ENCODE peak calls at places on chromosomes 1 and 21, in ten cellular contexts. D, S, C, H, Z, X, K, Y, U and R are unnamed samples.

GRCh38 chr1:206955476-206956312 is 9.4 kb upstream of the PIGR start:
- DNase-seq in K (no peak), H (no peak), X (no peak), D (peak; percentile 43), Y (no peak), S (no peak), Z (peak; percentile 39), C (peak; percentile 9), U (no peak), R (no peak)

GRCh38 chr1:55640708-55641473 is 425.7 kb upstream of the USP24 start:
- DNase-seq in H (no peak), S (peak; percentile 83), Y (no peak), C (no peak), K (peak; percentile 73), Z (peak; percentile 37), U (peak; percentile 60), X (no peak), D (peak; percentile 81), R (no peak)

GRCh38 chr1:90713741-90714509 is 3.2 kb downstream of the BARHL2 start:
- DNase-seq in S (no peak), H (no peak), Y (no peak), K (no peak), D (no peak), Z (no peak), U (no peak), X (no peak), C (no peak), R (no peak)

GRCh38 chr1:10451286-10451685 is 1.5 kb downstream of the CORT start:
- DNase-seq in D (peak; percentile 40), Z (no peak), K (no peak), H (no peak), U (no peak), C (peak; percentile 33), X (no peak), Y (no peak), S (no peak), R (no peak)

GRCh38 chr1:30982937-30983336 is 74.4 kb upstream of the SDC3 start:
- DNase-seq in Y (no peak), S (no peak), H (no peak), U (no peak), C (no peak), X (peak; percentile 26), D (peak; percentile 34), Z (no peak), K (no peak), R (no peak)

GRCh38 chr1:33298623-33299277 is 22.1 kb downstream of the A3GALT2 start:
- DNase-seq in D (peak; percentile 74), U (peak; percentile 81), Z (peak; percentile 77), S (peak; percentile 86), K (peak; percentile 78), X (peak; percentile 37), C (peak; percentile 44), H (peak; percentile 41), Y (peak; percentile 62), R (no peak)

GRCh38 chr1:108610073-108610472 is 50.2 kb downstream of the EEIG2 start:
- DNase-seq in Y (no peak), C (peak; percentile 16), U (no peak), K (peak; percentile 38), H (no peak), D (peak; percentile 32), S (no peak), Z (no peak), X (no peak), R (no peak)

GRCh38 chr1:171715813-171716251 is 26.0 kb downstream of the VAMP4 start:
- DNase-seq in K (no peak), H (no peak), Z (no peak), C (no peak), X (no peak), Y (no peak), D (peak; percentile 43), U (no peak), S (no peak), R (no peak)

GRCh38 chr1:187032982-187033705 is 204.4 kb downstream of the PLA2G4A start:
- DNase-seq in C (peak; percentile 45), X (peak; percentile 17), S (no peak), U (no peak), Z (no peak), Y (no peak), D (peak; percentile 48), H (no peak), K (no peak), R (no peak)

GRCh38 chr1:61078611-61079010 is 3.8 kb upstream of the NFIA start:
- DNase-seq in H (no peak), U (no peak), C (peak; percentile 16), Z (no peak), X (no peak), Y (no peak), S (no peak), D (peak; percentile 56), K (no peak), R (no peak)

GRCh38 chr1:6513296-6513928 is 21.9 kb upstream of the PLEKHG5 start:
- DNase-seq in C (peak; percentile 47), U (no peak), X (no peak), K (no peak), Z (no peak), H (peak; percentile 54), D (no peak), Y (no peak), S (no peak), R (no peak)

GRCh38 chr1:185939142-185939541 is 205.0 kb downstream of the HMCN1 start:
- DNase-seq in S (no peak), C (peak; percentile 73), K (no peak), Y (no peak), X (no peak), H (no peak), Z (no peak), U (no peak), D (no peak), R (no peak)

GRCh38 chr1:4463631-4464030 is 190.8 kb upstream of the AJAP1 start:
- DNase-seq in U (no peak), K (no peak), Z (no peak), Y (no peak), S (no peak), C (no peak), D (no peak), X (no peak), H (no peak), R (no peak)

GRCh38 chr1:207306603-207307002 is 14.9 kb upstream of the CD55 start:
- DNase-seq in C (no peak), S (no peak), K (no peak), U (no peak), Y (no peak), Z (no peak), X (no peak), D (no peak), H (no peak), R (no peak)

GRCh38 chr1:53183277-53183990 is 13.2 kb upstream of the CPT2 start:
- DNase-seq in X (no peak), K (peak; percentile 54), H (no peak), C (no peak), Z (peak; percentile 69), D (peak; percentile 75), U (no peak), Y (no peak), S (no peak), R (no peak)

GRCh38 chr21:41766883-41767605 is at the start of gene RIPK4:
- DNase-seq in K (no peak), X (peak; percentile 58), S (no peak), H (peak; percentile 83), Z (peak; percentile 88), Y (peak; percentile 95), C (peak; percentile 36), U (no peak), D (no peak), R (peak; percentile 85)

GRCh38 chr1:104132386-104132973 is 382.8 kb downstream of the AMY1C start:
- DNase-seq in X (no peak), C (peak; percentile 0), S (no peak), D (peak; percentile 7), Y (no peak), H (peak; percentile 45), Z (no peak), K (no peak), U (no peak), R (no peak)
- TF ChIP-seq CTCF in X (peak; percentile 40), C (peak; percentile 52), S (peak; percentile 37), D (no peak), Y (no peak), H (peak; percentile 82), Z (peak; percentile 23), K (peak; percentile 34), U (peak; percentile 22), R (peak; percentile 58)

DNA sequence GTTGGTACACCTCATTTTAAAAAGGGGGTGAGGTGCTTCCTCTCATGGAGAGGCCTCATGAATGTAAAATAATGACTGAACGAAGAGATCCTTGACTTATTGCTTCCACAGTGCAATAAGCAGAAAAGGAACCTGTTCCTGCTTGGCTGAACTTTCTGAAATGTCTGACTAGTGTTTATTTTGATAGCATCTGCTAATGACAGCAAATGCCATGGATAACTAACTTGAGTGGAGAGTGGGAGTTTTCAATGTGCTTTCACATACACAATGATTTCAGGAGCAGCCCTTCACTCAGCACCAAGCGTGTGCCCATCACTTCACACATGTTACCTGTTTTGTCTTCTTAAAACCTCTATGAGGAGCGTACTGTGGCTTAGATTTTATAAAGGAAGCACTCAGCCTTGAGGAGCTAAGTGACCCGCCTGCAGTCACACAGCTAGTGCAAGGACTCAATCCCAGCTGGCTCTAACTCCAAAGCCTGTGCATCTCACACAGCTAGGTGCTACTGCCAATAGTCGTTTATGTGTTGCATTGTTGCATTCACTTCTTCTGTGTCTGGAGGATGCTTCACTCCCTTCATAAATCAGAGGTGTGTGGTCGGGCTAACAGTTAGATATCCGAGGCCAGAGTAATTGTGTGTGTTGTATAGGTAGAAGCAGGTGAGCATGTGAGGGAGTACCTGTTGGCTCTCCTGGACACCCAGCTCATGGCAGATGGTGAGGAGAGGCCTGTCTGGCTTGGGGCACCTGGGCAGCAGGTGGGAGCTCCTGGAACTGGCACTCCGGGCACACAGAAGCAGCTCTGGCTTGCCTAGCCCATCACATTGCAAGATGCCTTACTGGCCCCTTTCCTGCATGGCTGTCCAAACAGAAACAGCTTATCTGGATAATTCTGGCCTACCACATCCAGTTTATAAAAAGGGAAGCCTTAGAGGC is 12.8 kb downstream of the CASQ2 start:
- DNase-seq in U (no peak), D (no peak), C (no peak), Z (no peak), H (no peak), K (no peak), Y (no peak), S (no peak), X (no peak), R (no peak)
- H3K4me3 ChIP-seq in U (no peak overlapping the region), D (no peak overlapping the region), C (no peak overlapping the region), Z (no peak overlapping the region), H (no peak overlapping the region), K (no peak overlapping the region), Y (no peak overlapping the region), S (no peak overlapping the region), X (no peak overlapping the region), R (no peak overlapping the region)

GRCh38 chr21:46429754-46430681 is 28.7 kb upstream of the DIP2A start:
- DNase-seq in C (no peak), Y (no peak), X (no peak), U (no peak), D (no peak), S (peak; percentile 51), K (no peak), H (no peak), Z (no peak), R (no peak)
- H3K36me3 ChIP-seq in C (peaks cover 21% of the 10 kb centered on the region), Y (no peaks in the 10 kb centered on the region), X (peaks cover 41% of the 10 kb centered on the region), U (peaks cover 95% of the 10 kb centered on the region), D (peaks cover 14% of the 10 kb centered on the region), S (peaks cover 15% of the 10 kb centered on the region), K (peaks cover 93% of the 10 kb centered on the region), H (no peaks in the 10 kb centered on the region), Z (peaks cover 41% of the 10 kb centered on the region), R (peaks cover 1% of the 10 kb centered on the region)

GRCh38 chr1:41875487-41875886 is 43.2 kb downstream of the HIVEP3 start:
- DNase-seq in Z (no peak), C (no peak), D (no peak), K (no peak), U (peak; percentile 36), Y (no peak), S (peak; percentile 80), H (no peak), X (no peak), R (no peak)
- TF ChIP-seq CTCF in Z (no peak), C (no peak), D (no peak), K (no peak), U (no peak), Y (no peak), S (no peak), H (no peak), X (no peak), R (no peak)